ENCODE peak calls at places on chromosome 16, in ten cellular contexts. R is foreskin keratinocyte; W is activated T-cell treated with anti-CD3 and anti-CD28 coated beads for 1 hour; T is lung; Q is ovary; V is lung microvascular endothelial cell; X is HFFc6; C is stimulated activated CD4-positive, alpha-beta T cell treated with anti-CD3 and anti-CD28 coated beads, Interleukin-1b, Interleukin-23, amount 100 ng/mL, for 1 hour; B is OCI-LY7; S is naive thymus-derived CD8-positive, alpha-beta T cell. Z is an unnamed sample.

GRCh38 chr16:4328580-4329353 is 12.9 kb downstream of the GLIS2 start:
- DNase-seq in V (peak), T (no peak), C (no peak), R (no peak), S (no peak), B (no peak), W (no peak), Q (no peak), X (no peak), Z (peak)

GRCh38 chr16:88007321-88007731 is 56.1 kb downstream of the BANP start:
- DNase-seq in W (no peak), V (peak), B (no peak), S (no peak), C (no peak), T (no peak), Q (no peak), X (no peak), R (no peak), Z (peak)

GRCh38 chr16:4179020-4179419 is 62.8 kb upstream of the ADCY9 start:
- DNase-seq in S (no peak), W (no peak), B (no peak), T (peak), V (no peak), Q (peak), R (peak), C (no peak), X (no peak), Z (no peak)

GRCh38 chr16:1959269-1960039 is at the start of gene NDUFB10:
- DNase-seq in W (peak), C (peak), S (peak), R (no peak), V (peak), Q (peak), X (peak), B (peak), T (peak), Z (peak)

GRCh38 chr16:25729188-25729587 is 37.4 kb downstream of the HS3ST4 start:
- DNase-seq in W (no peak), S (no peak), Q (no peak), V (no peak), C (no peak), X (no peak), B (no peak), T (no peak), R (no peak), Z (no peak)

GRCh38 chr16:4893103-4893862 is 43.7 kb downstream of the PPL start:
- DNase-seq in T (no peak), C (no peak), Q (no peak), B (no peak), R (no peak), S (no peak), W (no peak), V (no peak), X (no peak), Z (no peak)

GRCh38 chr16:65070831-65071230 is 51.0 kb downstream of the CDH11 start:
- DNase-seq in W (no peak), V (peak), C (no peak), T (peak), X (peak), R (peak), B (no peak), Q (peak), S (no peak), Z (no peak)

GRCh38 chr16:89290887-89291286 is 73.4 kb downstream of the ZNF778 start:
- DNase-seq in C (no peak), V (no peak), S (no peak), T (no peak), R (no peak), B (no peak), Q (no peak), X (no peak), W (no peak), Z (no peak)

GRCh38 chr16:212999-213398 is 16.2 kb downstream of the LUC7L start:
- DNase-seq in T (no peak), S (no peak), X (no peak), Q (no peak), B (no peak), C (no peak), R (peak), V (no peak), W (no peak), Z (no peak)

GRCh38 chr16:30958164-30959083 is 870 bp downstream of the SETD1A start:
- DNase-seq in S (peak), T (peak), C (no peak), W (no peak), Q (peak), V (peak), R (no peak), X (peak), B (peak), Z (peak)

GRCh38 chr16:81549547-81550411 is 105.2 kb downstream of the CMIP start:
- DNase-seq in Q (no peak), C (no peak), V (no peak), B (no peak), W (no peak), R (no peak), T (no peak), S (no peak), X (no peak), Z (no peak)

GRCh38 chr16:1188781-1189189 is 35.9 kb downstream of the CACNA1H start:
- DNase-seq in V (peak), X (peak), Q (peak), T (no peak), S (peak), W (peak), R (no peak), C (no peak), B (peak), Z (peak)

GRCh38 chr16:20181386-20181785 is 107.7 kb upstream of the GPR139 start:
- DNase-seq in T (no peak), Q (no peak), R (no peak), S (no peak), C (no peak), B (no peak), W (no peak), V (no peak), X (no peak), Z (no peak)

GRCh38 chr16:73951541-73951940 is 345.1 kb upstream of the PSMD7 start:
- DNase-seq in V (no peak), Q (no peak), W (no peak), C (no peak), T (no peak), X (no peak), R (no peak), S (no peak), B (no peak), Z (no peak)

GRCh38 chr16:84517366-84517765 is 12.9 kb upstream of the MEAK7 start:
- DNase-seq in V (no peak), Q (no peak), S (no peak), B (no peak), T (no peak), C (no peak), X (no peak), W (no peak), R (no peak), Z (no peak)

GRCh38 chr16:85657267-85657650 is 31.5 kb downstream of the GINS2 start:
- DNase-seq in Q (no peak), V (no peak), X (no peak), W (no peak), T (no peak), R (no peak), S (no peak), C (no peak), B (no peak), Z (no peak)

GRCh38 chr16:2086136-2086742 is 38.5 kb downstream of the TSC2 start:
- DNase-seq in X (no peak), S (no peak), C (no peak), T (no peak), R (no peak), W (no peak), V (no peak), B (no peak), Q (no peak), Z (no peak)

GRCh38 chr16:55853114-55853513 is 20.2 kb upstream of the CES1 start:
- DNase-seq in B (no peak), S (no peak), R (no peak), X (peak), T (no peak), W (no peak), V (no peak), Q (no peak), C (no peak), Z (no peak)

GRCh38 chr16:84369938-84370627 is 1.7 kb downstream of the ATP2C2 start:
- DNase-seq in Q (no peak), S (no peak), V (no peak), R (peak), C (no peak), B (no peak), W (no peak), T (no peak), X (no peak), Z (no peak)

GRCh38 chr16:75252946-75253911 is 1.8 kb upstream of the BCAR1 start:
- DNase-seq in Q (peak), V (peak), B (no peak), S (no peak), C (no peak), R (no peak), W (no peak), X (peak), T (peak), Z (peak)

GRCh38 chr16:1691276-1691675 is 13.2 kb downstream of the JPT2 start:
- DNase-seq in C (no peak), T (no peak), V (peak), W (no peak), R (peak), X (peak), Q (no peak), B (no peak), S (no peak), Z (peak)

GRCh38 chr16:87416826-87417471 is 24.8 kb downstream of the MAP1LC3B start:
- DNase-seq in Q (peak), X (peak), W (peak), B (peak), V (peak), C (no peak), R (no peak), S (peak), T (no peak), Z (peak)

GRCh38 chr16:86306811-86307517 is 203.4 kb upstream of the FOXF1 start:
- DNase-seq in Q (no peak), C (no peak), B (no peak), V (peak), S (no peak), X (peak), T (no peak), W (no peak), R (no peak), Z (no peak)

GRCh38 chr16:83835972-83836566 is 28.3 kb downstream of the HSBP1 start:
- DNase-seq in B (no peak), T (no peak), Q (no peak), W (no peak), S (no peak), X (peak), V (peak), C (no peak), R (no peak), Z (peak)

GRCh38 chr16:31108035-31108793 is at the start of gene BCKDK:
- DNase-seq in R (no peak), W (peak), C (no peak), X (peak), Q (peak), B (peak), S (peak), V (peak), T (peak), Z (peak)

GRCh38 chr16:66845791-66846221 is 1.6 kb downstream of the CA7 start:
- DNase-seq in X (no peak), C (no peak), B (no peak), R (no peak), S (no peak), V (no peak), Q (no peak), W (no peak), T (no peak), Z (no peak)

GRCh38 chr16:12160815-12161550 is 184.4 kb downstream of the SNX29 start:
- DNase-seq in X (no peak), R (no peak), B (no peak), C (no peak), Q (no peak), S (no peak), W (no peak), V (no peak), T (no peak), Z (no peak)

GRCh38 chr16:57282510-57283213 is 1.8 kb downstream of the PLLP start:
- DNase-seq in W (no peak), T (no peak), C (no peak), S (no peak), V (no peak), Q (no peak), R (no peak), X (no peak), B (no peak), Z (no peak)

GRCh38 chr16:50197582-50197981 is 44.5 kb downstream of the TENT4B start:
- DNase-seq in V (no peak), R (no peak), T (no peak), B (peak), X (no peak), S (no peak), Q (no peak), W (no peak), C (no peak), Z (no peak)

GRCh38 chr16:24071990-24072389 is 184.1 kb upstream of the CACNG3 start:
- DNase-seq in W (no peak), R (no peak), C (no peak), S (no peak), X (no peak), T (no peak), V (no peak), B (no peak), Q (no peak), Z (no peak)

GRCh38 chr16:84907575-84907974 is 87.8 kb downstream of the CRISPLD2 start:
- DNase-seq in T (no peak), B (no peak), Q (peak), S (no peak), R (no peak), C (no peak), W (no peak), V (no peak), X (no peak), Z (no peak)

GRCh38 chr16:17205279-17206139 is 265.3 kb downstream of the XYLT1 start:
- DNase-seq in C (no peak), W (no peak), Q (no peak), S (no peak), B (no peak), T (no peak), V (peak), R (no peak), X (peak), Z (no peak)

GRCh38 chr16:64152010-64152767 is 969.7 kb downstream of the CDH11 start:
- DNase-seq in X (peak), R (no peak), B (no peak), C (no peak), W (no peak), V (no peak), Q (no peak), S (no peak), T (no peak), Z (no peak)